ENCODE peak calls at places on chromosomes 16 and 17, in ten cellular contexts. R is SK-N-MC, D is DND-41, H is neural crest cell, E is PC-3, X is GM12865, L is Caco-2, G is lower leg skin, Z is heart right ventricle, J is AML-193. P is an unnamed sample.

GRCh38 chr17:12261354-12261753 is 240.7 kb downstream of the MAP2K4 start:
- DNase-seq in X (no peak), H (no peak), G (no peak), J (no peak), D (no peak), R (no peak), L (no peak), E (no peak), Z (no peak), P (no peak)

GRCh38 chr16:89687092-89687940 is 827 bp downstream of the CDK10 start:
- DNase-seq in D (no peak), G (no peak), Z (no peak), E (peak; percentile 34), L (peak; percentile 95), J (no peak), R (no peak), X (peak; percentile 46), H (no peak), P (peak; percentile 31)

GRCh38 chr17:81726004-81726403 is 13.9 kb downstream of the SLC25A10 start:
- DNase-seq in G (peak; percentile 74), X (no peak), E (no peak), H (no peak), D (no peak), R (no peak), J (no peak), L (no peak), Z (no peak), P (no peak)

GRCh38 chr17:80082403-80083135 is 18.8 kb upstream of the GAA start:
- DNase-seq in G (peak; percentile 71), D (peak; percentile 76), E (peak; percentile 91), J (peak; percentile 68), H (peak; percentile 70), Z (peak; percentile 63), X (peak; percentile 76), R (peak; percentile 8), L (peak; percentile 82), P (peak; percentile 71)

GRCh38 chr16:66416136-66416535 is 11.0 kb upstream of the BEAN1 start:
- DNase-seq in Z (no peak), X (no peak), H (no peak), L (no peak), D (no peak), R (no peak), G (no peak), E (peak; percentile 7), J (no peak), P (peak; percentile 12)

GRCh38 chr16:80580109-80580832 is 39.5 kb downstream of the DYNLRB2 start:
- DNase-seq in X (peak; percentile 96), J (no peak), G (no peak), Z (no peak), E (peak; percentile 26), H (no peak), L (no peak), R (no peak), D (no peak), P (peak; percentile 72)

GRCh38 chr16:3739636-3740035 is 22.3 kb upstream of the TRAP1 start:
- DNase-seq in D (no peak), G (no peak), Z (no peak), J (no peak), R (no peak), H (no peak), L (no peak), E (no peak), X (no peak), P (no peak)

GRCh38 chr17:80871341-80871740 is 120.3 kb upstream of the CHMP6 start:
- DNase-seq in H (no peak), R (no peak), J (peak; percentile 61), D (no peak), X (no peak), E (no peak), L (no peak), G (no peak), Z (no peak), P (no peak)

GRCh38 chr16:979859-980594 is 1.5 kb upstream of the SOX8 start:
- DNase-seq in G (no peak), D (no peak), H (no peak), X (no peak), J (no peak), R (no peak), L (no peak), E (no peak), Z (no peak), P (no peak)